ENCODE peak calls at places on chromosomes 3 and 15, in eight cellular contexts. C is sigmoid colon, V is spleen, T is vagina, A is GM23338, B is HL-60, J is endothelial cell of umbilical vein, Y is HCT116. L is an unnamed sample.

GRCh38 chr15:22942877-22943276 is 37.3 kb downstream of the CYFIP1 start:
- DNase-seq in C (peak; percentile 50), V (no peak), T (no peak), A (no peak), B (no peak), J (no peak), Y (no peak), L (no peak)

GRCh38 chr3:12934431-12934830 is 93.1 kb upstream of the RPL32 start:
- DNase-seq in C (peak; percentile 89), V (no peak), T (no peak), A (no peak), B (no peak), J (no peak), Y (no peak), L (peak; percentile 36)

GRCh38 chr3:152289708-152290107 is 21.0 kb downstream of the MBNL1 start:
- DNase-seq in C (no peak), V (no peak), T (no peak), A (no peak), B (no peak), J (no peak), Y (no peak), L (no peak)

GRCh38 chr15:73884159-73884558 is 10.8 kb downstream of the TBC1D21 start:
- DNase-seq in C (no peak), V (no peak), T (no peak), A (no peak), B (no peak), J (no peak), Y (no peak), L (peak; percentile 14)

GRCh38 chr15:70165811-70166284 is 68.1 kb upstream of the TLE3 start:
- DNase-seq in C (peak; percentile 90), V (no peak), T (no peak), A (no peak), B (no peak), J (peak; percentile 46), Y (no peak), L (peak; percentile 38)

GRCh38 chr3:194269610-194270145 is 81.5 kb downstream of the CPN2 start:
- DNase-seq in C (peak; percentile 93), V (peak; percentile 89), T (peak; percentile 92), A (peak; percentile 86), B (no peak), J (peak; percentile 85), Y (peak; percentile 27), L (peak; percentile 58)

GRCh38 chr15:40871749-40872617 is 2.1 kb downstream of the RHOV start:
- DNase-seq in C (no peak), V (no peak), T (no peak), A (peak; percentile 80), B (no peak), J (no peak), Y (no peak), L (peak; percentile 85)

GRCh38 chr15:64046347-64047153 is at the start of gene DAPK2:
- DNase-seq in C (peak; percentile 78), V (peak; percentile 93), T (no peak), A (peak; percentile 85), B (peak; percentile 44), J (peak; percentile 57), Y (peak; percentile 21), L (peak; percentile 85)

GRCh38 chr15:80609512-80609946 is 85.6 kb upstream of the ABHD17C start:
- DNase-seq in C (no peak), V (no peak), T (peak; percentile 54), A (no peak), B (no peak), J (peak; percentile 87), Y (no peak), L (no peak)

GRCh38 chr15:92801774-92802464 is 98.2 kb upstream of the CHD2 start:
- DNase-seq in C (peak; percentile 86), V (no peak), T (no peak), A (no peak), B (peak; percentile 64), J (no peak), Y (peak; percentile 71), L (no peak)

GRCh38 chr3:59191651-59192050 is 141.8 kb upstream of the CFAP20DC start:
- DNase-seq in C (no peak), V (no peak), T (no peak), A (no peak), B (no peak), J (no peak), Y (no peak), L (no peak)

GRCh38 chr3:14473411-14473891 is 66.7 kb downstream of the GRIP2 start:
- DNase-seq in C (no peak), V (no peak), T (no peak), A (no peak), B (no peak), J (peak; percentile 55), Y (no peak), L (no peak)
- TF ChIP-seq POLR2AphosphoS5 in C (no peak), V (peak; percentile 5), T (no peak), A (no peak), B (no peak), J (no peak), Y (no peak), L (no peak)

GRCh38 chr3:147507638-147508286 is 98.6 kb downstream of the ZIC1 start:
- DNase-seq in C (no peak), V (no peak), T (no peak), A (no peak), B (no peak), J (no peak), Y (no peak), L (no peak)
- TF ChIP-seq POLR2AphosphoS5 in C (no peak), V (no peak), T (no peak), A (no peak), B (no peak), J (no peak), Y (no peak), L (no peak)

GRCh38 chr3:5841609-5842008 is 654.1 kb downstream of the EDEM1 start:
- DNase-seq in C (no peak), V (no peak), T (no peak), A (no peak), B (no peak), J (no peak), Y (no peak), L (no peak)

GRCh38 chr3:5840091-5840490 is 652.6 kb downstream of the EDEM1 start:
- DNase-seq in C (no peak), V (no peak), T (no peak), A (no peak), B (no peak), J (no peak), Y (no peak), L (no peak)
- TF ChIP-seq POLR2AphosphoS5 in C (no peak), V (no peak), T (no peak), A (no peak), B (no peak), J (no peak), Y (no peak), L (no peak)

DNA sequence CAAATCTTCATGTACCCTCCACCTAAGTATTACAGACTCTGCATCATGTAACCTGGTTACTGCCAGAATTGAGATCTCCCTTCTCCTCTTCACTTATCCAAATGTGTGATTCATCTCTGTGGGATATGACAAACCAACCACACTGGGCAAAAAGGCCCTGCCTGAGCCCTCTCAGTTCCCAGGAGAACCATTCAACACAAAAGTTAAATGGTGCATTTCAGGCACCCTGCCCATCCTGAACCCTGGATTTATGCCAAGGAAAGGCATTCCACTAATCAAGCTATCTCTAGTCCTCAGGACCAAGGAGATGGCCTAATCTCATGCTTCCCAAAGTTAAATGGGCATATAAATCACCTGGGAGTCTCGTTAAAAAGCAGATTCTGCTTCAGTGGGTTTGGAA is 108.5 kb downstream of the TNIK start:
- DNase-seq in C (no peak), V (no peak), T (no peak), A (no peak), B (no peak), J (peak; percentile 52), Y (peak; percentile 77), L (no peak)
- TF ChIP-seq POLR2AphosphoS5 in C (no peak), V (no peak), T (no peak), A (no peak), B (no peak), J (no peak), Y (peak; percentile 30), L (no peak)

GRCh38 chr3:51988286-51989146 is 5.2 kb downstream of the ACY1 start:
- DNase-seq in C (no peak), V (no peak), T (no peak), A (no peak), B (no peak), J (no peak), Y (no peak), L (no peak)

GRCh38 chr3:51994530-51994929 is 1.2 kb downstream of the RPL29 start:
- DNase-seq in C (no peak), V (no peak), T (no peak), A (no peak), B (no peak), J (no peak), Y (no peak), L (no peak)

GRCh38 chr3:51995346-51996156 is at the start of gene RPL29:
- DNase-seq in C (peak; percentile 97), V (peak; percentile 94), T (peak; percentile 96), A (peak; percentile 97), B (peak; percentile 95), J (peak; percentile 96), Y (peak; percentile 90), L (peak; percentile 93)

GRCh38 chr3:51997172-51997571 is 1.5 kb upstream of the RPL29 start:
- DNase-seq in C (no peak), V (no peak), T (no peak), A (no peak), B (no peak), J (no peak), Y (no peak), L (no peak)

GRCh38 chr3:51992017-51992682 is 3.5 kb downstream of the RPL29 start:
- DNase-seq in C (no peak), V (no peak), T (no peak), A (no peak), B (no peak), J (no peak), Y (no peak), L (no peak)
- TF ChIP-seq POLR2AphosphoS5 in C (no peak), V (no peak), T (no peak), A (peak; percentile 24), B (peak; percentile 41), J (no peak), Y (peak; percentile 70), L (no peak)

L was measured in stomach.